ENCODE peak calls at places on chromosomes 2 and 18, in four cellular contexts. G is body of pancreas, V is prostate gland, D is lower lobe of right lung. C is an unnamed sample. For H3K4me1, the result is how much of the 10 kb centered on the place peaks cover.

GRCh38 chr18:48771641-48772380 is 179.0 kb downstream of the SMAD7 start:
- DNase-seq in G (no peak), V (peak), D (peak), C (peak)

GRCh38 chr2:135831180-135831812 is 5.7 kb downstream of the LCT start:
- DNase-seq in G (no peak), V (no peak), D (no peak), C (no peak)

GRCh38 chr18:67730884-67731283 is 214.4 kb upstream of the DSEL start:
- DNase-seq in G (no peak), V (no peak), D (no peak), C (no peak)

GRCh38 chr18:79848579-79849327 is 51.0 kb downstream of the KCNG2 start:
- DNase-seq in G (no peak), V (no peak), D (no peak), C (no peak)

GRCh38 chr2:210616074-210616473 is 59.7 kb downstream of the CPS1 start:
- DNase-seq in G (no peak), V (no peak), D (no peak), C (no peak)

GRCh38 chr2:56656826-56657225 is 473.0 kb downstream of the CCDC85A start:
- DNase-seq in G (no peak), V (no peak), D (no peak), C (no peak)

GRCh38 chr2:127573771-127574170 is 38.3 kb downstream of the MYO7B start:
- DNase-seq in G (no peak), V (no peak), D (no peak), C (no peak)

GRCh38 chr2:45895477-45895876 is 244.0 kb downstream of the PRKCE start:
- DNase-seq in G (no peak), V (no peak), D (no peak), C (no peak)

GRCh38 chr2:219385958-219386520 is 1.7 kb downstream of the DNPEP start:
- DNase-seq in G (no peak), V (no peak), D (no peak), C (no peak)

GRCh38 chr18:67519582-67519981 is 3.1 kb upstream of the DSEL start:
- DNase-seq in G (no peak), V (no peak), D (no peak), C (no peak)

GRCh38 chr2:128374001-128374710 is 55.5 kb upstream of the HS6ST1 start:
- DNase-seq in G (no peak), V (peak), D (peak), C (no peak)

GRCh38 chr18:76455015-76455676 is 39.9 kb downstream of the ZNF516 start:
- DNase-seq in G (no peak), V (no peak), D (no peak), C (no peak)

GRCh38 chr2:197893403-197894177 is 89.2 kb downstream of the PLCL1 start:
- DNase-seq in G (no peak), V (no peak), D (no peak), C (peak)

GRCh38 chr2:207995887-207996286 is 29.4 kb downstream of the PLEKHM3 start:
- DNase-seq in G (no peak), V (no peak), D (no peak), C (no peak)

GRCh38 chr2:231397011-231397927 is 1.8 kb downstream of the B3GNT7 start:
- DNase-seq in G (no peak), V (no peak), D (no peak), C (peak)
- H3K4me3 ChIP-seq in G (no peak), V (no peak), D (peak), C (peak)

GRCh38 chr2:187504312-187504921 is 49.8 kb downstream of the TFPI start:
- DNase-seq in G (no peak), V (no peak), D (no peak), C (no peak)

GRCh38 chr2:187500585-187501359 is 52.7 kb upstream of the CALCRL start:
- DNase-seq in G (no peak), V (no peak), D (no peak), C (no peak)

GRCh38 chr2:187502467-187502866 is 51.8 kb downstream of the TFPI start:
- DNase-seq in G (no peak), V (no peak), D (no peak), C (no peak)

GRCh38 chr2:187506416-187506815 is 47.8 kb downstream of the TFPI start:
- DNase-seq in G (no peak), V (no peak), D (no peak), C (no peak)

DNA sequence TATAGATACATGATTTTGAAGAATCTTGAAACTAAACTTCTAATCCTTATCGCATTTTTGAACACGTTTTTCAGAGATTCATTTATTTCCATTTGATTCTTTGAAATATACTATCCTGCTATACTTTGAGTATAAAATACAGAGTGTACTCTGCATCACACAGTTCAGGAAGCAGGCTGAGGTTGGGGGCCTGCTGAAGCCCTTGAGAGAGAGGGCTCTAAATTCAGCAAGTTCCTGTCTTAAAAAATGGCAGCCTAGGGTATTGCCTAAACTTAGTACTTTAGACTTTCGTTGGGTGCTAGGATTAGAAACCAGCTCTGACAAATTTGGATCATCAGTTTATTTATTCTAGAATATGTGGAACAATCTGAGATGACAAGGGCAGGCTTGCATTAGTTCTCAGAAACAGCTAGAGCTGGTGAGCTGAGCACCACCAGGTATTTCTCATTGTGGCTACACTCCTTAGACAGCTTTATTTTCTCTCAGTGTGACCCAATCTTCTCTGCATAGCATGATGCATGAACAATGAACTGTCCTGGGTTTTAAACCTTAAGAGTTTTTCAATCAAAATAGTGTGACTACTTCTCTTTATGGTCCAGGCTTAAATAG is 49.1 kb downstream of the TFPI start:
- DNase-seq in G (no peak), V (no peak), D (no peak), C (no peak)
- H3K27ac ChIP-seq in G (no peak), V (no peak), D (no peak), C (peak)

GRCh38 chr2:48113767-48114166 is 207.5 kb upstream of the FBXO11 start:
- DNase-seq in G (no peak), V (no peak), D (no peak), C (no peak)
- H3K4me1 ChIP-seq in G (under half), V (under half), D (under half), C (under half)

DNA sequence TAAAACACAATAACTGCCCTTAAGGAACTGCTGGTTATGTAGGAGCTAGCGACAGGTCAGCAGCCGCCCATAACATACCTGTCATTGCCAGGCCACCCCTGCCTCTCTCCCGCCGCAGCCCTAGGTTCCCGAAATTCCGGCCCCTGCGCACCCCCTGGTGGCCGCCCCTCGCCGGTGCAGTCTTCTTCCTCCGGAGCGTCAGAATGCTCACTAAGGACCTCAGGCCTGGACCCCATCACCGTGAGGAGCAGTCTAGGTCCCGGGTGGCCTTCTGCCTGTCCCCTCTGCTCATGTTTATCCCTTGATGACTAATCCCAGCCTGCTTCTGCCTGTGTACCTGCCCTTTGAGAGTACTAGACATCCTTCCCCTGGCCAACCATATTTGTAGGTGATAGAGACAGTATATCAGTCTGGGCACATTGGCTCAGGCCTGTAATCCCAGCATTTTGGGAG is 115.7 kb upstream of the SLC1A4 start:
- DNase-seq in G (peak), V (peak), D (peak), C (peak)
- H3K4me3 ChIP-seq in G (no peak), V (no peak), D (peak), C (peak)

DNA sequence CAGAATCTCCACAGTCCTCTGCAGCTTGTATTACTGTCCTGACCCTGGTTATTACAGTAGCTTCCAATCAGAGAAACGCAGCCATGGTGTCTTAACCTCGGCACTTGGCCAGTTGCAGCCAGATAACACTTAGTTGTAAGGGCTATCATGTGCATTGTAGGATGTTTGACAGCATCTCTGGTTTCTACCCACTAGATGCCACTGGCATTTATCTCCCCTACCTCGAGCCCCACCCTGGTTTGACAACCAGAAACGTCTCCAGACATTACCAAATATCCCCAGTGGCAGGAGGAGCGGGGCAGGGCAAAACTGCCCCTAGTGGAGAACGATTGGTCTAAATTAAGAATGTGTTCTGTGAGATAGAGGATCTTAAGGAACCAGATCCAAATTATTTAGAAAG is 13.1 kb downstream of the DSG2 start:
- DNase-seq in G (no peak), V (no peak), D (no peak), C (no peak)
- H3K27ac ChIP-seq in G (peak), V (no peak), D (no peak), C (no peak)

DNA sequence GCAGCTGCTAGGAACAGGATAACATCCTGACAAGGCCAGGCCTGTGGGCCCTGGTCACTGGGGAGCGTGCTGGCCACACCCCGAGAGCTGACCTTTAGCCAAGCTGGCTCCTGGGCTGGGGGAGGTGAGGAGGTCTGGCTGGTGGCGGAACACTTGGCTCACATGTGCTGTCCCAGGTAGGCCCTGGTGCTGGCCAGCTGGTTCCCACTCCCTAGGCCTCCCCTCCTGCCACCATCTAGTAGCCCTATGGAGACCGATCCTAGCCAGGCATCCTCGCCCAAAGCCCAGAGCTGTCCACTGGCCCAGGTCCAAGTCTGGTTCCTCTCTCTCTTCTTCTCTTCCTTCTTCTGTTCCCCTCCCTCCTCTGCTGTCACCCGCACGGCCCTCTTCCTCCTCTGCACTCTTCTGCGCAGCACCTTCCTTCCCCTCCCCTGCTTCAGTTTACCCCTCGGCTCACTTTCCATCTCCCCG is 52.4 kb downstream of the TNS1 start:
- DNase-seq in G (peak), V (no peak), D (no peak), C (no peak)
- H3K4me1 ChIP-seq in G (half or more), V (under half), D (half or more), C (half or more)

C was measured in left ventricle myocardium inferior.